ENCODE peak calls at places on chromosomes 7 and 10, in ten cellular contexts. One of them, this sample, is unnamed.

GRCh38 chr7:100575746-100576383 is 2.2 kb upstream of the SAP25 start:
- DNase-seq in H9: peak
- DNase-seq in caudate nucleus: no peak
- DNase-seq in H1: peak
- DNase-seq in WERI-Rb-1: no peak
- DNase-seq in T-cell: no peak
- DNase-seq in AG04450: no peak
- DNase-seq in activated naive CD8-positive, alpha-beta T cell treated with anti-CD3 and anti-CD28 coated beads, Interleukin-2, amount 50 U/mL, for 24 hours: no peak
- DNase-seq in HT-29: no peak
- DNase-seq in NAMALWA: no peak
- DNase-seq in this sample: no peak

GRCh38 chr10:103618575-103619423 is 125.3 kb downstream of the NEURL1 start:
- DNase-seq in H9: no peak
- DNase-seq in caudate nucleus: peak
- DNase-seq in H1: no peak
- DNase-seq in WERI-Rb-1: peak
- DNase-seq in T-cell: no peak
- DNase-seq in AG04450: no peak
- DNase-seq in activated naive CD8-positive, alpha-beta T cell treated with anti-CD3 and anti-CD28 coated beads, Interleukin-2, amount 50 U/mL, for 24 hours: no peak
- DNase-seq in HT-29: no peak
- DNase-seq in NAMALWA: no peak
- DNase-seq in this sample: no peak

GRCh38 chr7:132879579-132879978 is 202.3 kb downstream of the CHCHD3 start:
- DNase-seq in H9: no peak
- DNase-seq in caudate nucleus: no peak
- DNase-seq in H1: no peak
- DNase-seq in WERI-Rb-1: no peak
- DNase-seq in T-cell: no peak
- DNase-seq in AG04450: no peak
- DNase-seq in activated naive CD8-positive, alpha-beta T cell treated with anti-CD3 and anti-CD28 coated beads, Interleukin-2, amount 50 U/mL, for 24 hours: no peak
- DNase-seq in HT-29: no peak
- DNase-seq in NAMALWA: no peak
- DNase-seq in this sample: no peak

GRCh38 chr7:22150221-22150620 is 204.5 kb upstream of the CDCA7L start:
- DNase-seq in H9: no peak
- DNase-seq in caudate nucleus: no peak
- DNase-seq in H1: no peak
- DNase-seq in WERI-Rb-1: no peak
- DNase-seq in T-cell: no peak
- DNase-seq in AG04450: no peak
- DNase-seq in activated naive CD8-positive, alpha-beta T cell treated with anti-CD3 and anti-CD28 coated beads, Interleukin-2, amount 50 U/mL, for 24 hours: no peak
- DNase-seq in HT-29: no peak
- DNase-seq in NAMALWA: no peak
- DNase-seq in this sample: no peak

GRCh38 chr7:10106609-10107008 is 867.1 kb upstream of the PHF14 start:
- DNase-seq in H9: no peak
- DNase-seq in caudate nucleus: no peak
- DNase-seq in H1: no peak
- DNase-seq in WERI-Rb-1: no peak
- DNase-seq in T-cell: no peak
- DNase-seq in AG04450: no peak
- DNase-seq in activated naive CD8-positive, alpha-beta T cell treated with anti-CD3 and anti-CD28 coated beads, Interleukin-2, amount 50 U/mL, for 24 hours: no peak
- DNase-seq in HT-29: peak
- DNase-seq in NAMALWA: no peak
- DNase-seq in this sample: no peak

GRCh38 chr7:131100357-131101054 is 227.2 kb upstream of the MKLN1 start:
- DNase-seq in H9: no peak
- DNase-seq in caudate nucleus: no peak
- DNase-seq in H1: no peak
- DNase-seq in WERI-Rb-1: no peak
- DNase-seq in T-cell: no peak
- DNase-seq in AG04450: no peak
- DNase-seq in activated naive CD8-positive, alpha-beta T cell treated with anti-CD3 and anti-CD28 coated beads, Interleukin-2, amount 50 U/mL, for 24 hours: no peak
- DNase-seq in HT-29: no peak
- DNase-seq in NAMALWA: no peak
- DNase-seq in this sample: no peak

GRCh38 chr7:107712025-107712424 is 31.9 kb upstream of the CBLL1 start:
- DNase-seq in H9: no peak
- DNase-seq in caudate nucleus: no peak
- DNase-seq in H1: no peak
- DNase-seq in WERI-Rb-1: no peak
- DNase-seq in T-cell: no peak
- DNase-seq in AG04450: no peak
- DNase-seq in activated naive CD8-positive, alpha-beta T cell treated with anti-CD3 and anti-CD28 coated beads, Interleukin-2, amount 50 U/mL, for 24 hours: no peak
- DNase-seq in HT-29: no peak
- DNase-seq in NAMALWA: no peak
- DNase-seq in this sample: no peak

GRCh38 chr7:40704172-40704571 is 569.4 kb downstream of the SUGCT start:
- DNase-seq in H9: no peak
- DNase-seq in caudate nucleus: no peak
- DNase-seq in H1: no peak
- DNase-seq in WERI-Rb-1: peak
- DNase-seq in T-cell: no peak
- DNase-seq in AG04450: no peak
- DNase-seq in activated naive CD8-positive, alpha-beta T cell treated with anti-CD3 and anti-CD28 coated beads, Interleukin-2, amount 50 U/mL, for 24 hours: no peak
- DNase-seq in HT-29: peak
- DNase-seq in NAMALWA: peak
- DNase-seq in this sample: no peak

GRCh38 chr10:120940299-120940900 is 89.2 kb downstream of the WDR11 start:
- DNase-seq in H9: peak
- DNase-seq in caudate nucleus: no peak
- DNase-seq in H1: no peak
- DNase-seq in WERI-Rb-1: no peak
- DNase-seq in T-cell: no peak
- DNase-seq in AG04450: no peak
- DNase-seq in activated naive CD8-positive, alpha-beta T cell treated with anti-CD3 and anti-CD28 coated beads, Interleukin-2, amount 50 U/mL, for 24 hours: no peak
- DNase-seq in HT-29: no peak
- DNase-seq in NAMALWA: peak
- DNase-seq in this sample: no peak

GRCh38 chr7:119733480-119733879 is 539.5 kb upstream of the KCND2 start:
- DNase-seq in H9: no peak
- DNase-seq in caudate nucleus: no peak
- DNase-seq in H1: no peak
- DNase-seq in WERI-Rb-1: no peak
- DNase-seq in T-cell: no peak
- DNase-seq in AG04450: no peak
- DNase-seq in activated naive CD8-positive, alpha-beta T cell treated with anti-CD3 and anti-CD28 coated beads, Interleukin-2, amount 50 U/mL, for 24 hours: no peak
- DNase-seq in HT-29: no peak
- DNase-seq in NAMALWA: no peak
- DNase-seq in this sample: no peak

GRCh38 chr7:26156454-26157365 is 4.7 kb downstream of the NFE2L3 start:
- DNase-seq in H9: no peak
- DNase-seq in caudate nucleus: no peak
- DNase-seq in H1: no peak
- DNase-seq in WERI-Rb-1: no peak
- DNase-seq in T-cell: no peak
- DNase-seq in AG04450: peak
- DNase-seq in activated naive CD8-positive, alpha-beta T cell treated with anti-CD3 and anti-CD28 coated beads, Interleukin-2, amount 50 U/mL, for 24 hours: peak
- DNase-seq in HT-29: peak
- DNase-seq in NAMALWA: peak
- DNase-seq in this sample: peak

GRCh38 chr7:107854989-107855388 is 36.0 kb upstream of the DLD start:
- DNase-seq in H9: no peak
- DNase-seq in caudate nucleus: no peak
- DNase-seq in H1: no peak
- DNase-seq in WERI-Rb-1: no peak
- DNase-seq in T-cell: no peak
- DNase-seq in AG04450: no peak
- DNase-seq in activated naive CD8-positive, alpha-beta T cell treated with anti-CD3 and anti-CD28 coated beads, Interleukin-2, amount 50 U/mL, for 24 hours: no peak
- DNase-seq in HT-29: no peak
- DNase-seq in NAMALWA: no peak
- DNase-seq in this sample: no peak

GRCh38 chr7:121331048-121331447 is 2.2 kb downstream of the WNT16 start:
- DNase-seq in H9: no peak
- DNase-seq in caudate nucleus: no peak
- DNase-seq in H1: no peak
- DNase-seq in WERI-Rb-1: no peak
- DNase-seq in T-cell: no peak
- DNase-seq in AG04450: no peak
- DNase-seq in activated naive CD8-positive, alpha-beta T cell treated with anti-CD3 and anti-CD28 coated beads, Interleukin-2, amount 50 U/mL, for 24 hours: no peak
- DNase-seq in HT-29: no peak
- DNase-seq in NAMALWA: no peak
- DNase-seq in this sample: no peak

GRCh38 chr7:111089822-111090426 is 1.0 kb upstream of the LRRN3 start:
- DNase-seq in H9: no peak
- DNase-seq in caudate nucleus: no peak
- DNase-seq in H1: no peak
- DNase-seq in WERI-Rb-1: no peak
- DNase-seq in T-cell: no peak
- DNase-seq in AG04450: no peak
- DNase-seq in activated naive CD8-positive, alpha-beta T cell treated with anti-CD3 and anti-CD28 coated beads, Interleukin-2, amount 50 U/mL, for 24 hours: no peak
- DNase-seq in HT-29: peak
- DNase-seq in NAMALWA: peak
- DNase-seq in this sample: no peak

GRCh38 chr7:77327067-77327931 is 88.8 kb downstream of the GSAP start:
- DNase-seq in H9: no peak
- DNase-seq in caudate nucleus: no peak
- DNase-seq in H1: no peak
- DNase-seq in WERI-Rb-1: no peak
- DNase-seq in T-cell: no peak
- DNase-seq in AG04450: peak
- DNase-seq in activated naive CD8-positive, alpha-beta T cell treated with anti-CD3 and anti-CD28 coated beads, Interleukin-2, amount 50 U/mL, for 24 hours: no peak
- DNase-seq in HT-29: peak
- DNase-seq in NAMALWA: no peak
- DNase-seq in this sample: no peak

GRCh38 chr7:100793806-100794660 is 33.3 kb downstream of the EPHB4 start:
- DNase-seq in H9: no peak
- DNase-seq in caudate nucleus: no peak
- DNase-seq in H1: no peak
- DNase-seq in WERI-Rb-1: no peak
- DNase-seq in T-cell: no peak
- DNase-seq in AG04450: no peak
- DNase-seq in activated naive CD8-positive, alpha-beta T cell treated with anti-CD3 and anti-CD28 coated beads, Interleukin-2, amount 50 U/mL, for 24 hours: no peak
- DNase-seq in HT-29: peak
- DNase-seq in NAMALWA: no peak
- DNase-seq in this sample: no peak

GRCh38 chr7:44046321-44047061 is 2.0 kb downstream of the DBNL start:
- DNase-seq in H9: no peak
- DNase-seq in caudate nucleus: no peak
- DNase-seq in H1: no peak
- DNase-seq in WERI-Rb-1: no peak
- DNase-seq in T-cell: no peak
- DNase-seq in AG04450: no peak
- DNase-seq in activated naive CD8-positive, alpha-beta T cell treated with anti-CD3 and anti-CD28 coated beads, Interleukin-2, amount 50 U/mL, for 24 hours: no peak
- DNase-seq in HT-29: no peak
- DNase-seq in NAMALWA: peak
- DNase-seq in this sample: no peak

GRCh38 chr10:4687397-4687796 is 138.6 kb upstream of the AKR1E2 start:
- DNase-seq in H9: no peak
- DNase-seq in caudate nucleus: no peak
- DNase-seq in H1: no peak
- DNase-seq in WERI-Rb-1: no peak
- DNase-seq in T-cell: no peak
- DNase-seq in AG04450: no peak
- DNase-seq in activated naive CD8-positive, alpha-beta T cell treated with anti-CD3 and anti-CD28 coated beads, Interleukin-2, amount 50 U/mL, for 24 hours: no peak
- DNase-seq in HT-29: no peak
- DNase-seq in NAMALWA: no peak
- DNase-seq in this sample: no peak

GRCh38 chr7:37050801-37051200 is 326.5 kb upstream of the AOAH start:
- DNase-seq in H9: no peak
- DNase-seq in caudate nucleus: no peak
- DNase-seq in H1: no peak
- DNase-seq in WERI-Rb-1: no peak
- DNase-seq in T-cell: no peak
- DNase-seq in AG04450: no peak
- DNase-seq in activated naive CD8-positive, alpha-beta T cell treated with anti-CD3 and anti-CD28 coated beads, Interleukin-2, amount 50 U/mL, for 24 hours: no peak
- DNase-seq in HT-29: no peak
- DNase-seq in NAMALWA: no peak
- DNase-seq in this sample: no peak

GRCh38 chr10:50882540-50882983 is 2.9 kb downstream of the A1CF start:
- DNase-seq in H9: no peak
- DNase-seq in caudate nucleus: no peak
- DNase-seq in H1: no peak
- DNase-seq in WERI-Rb-1: no peak
- DNase-seq in T-cell: no peak
- DNase-seq in AG04450: no peak
- DNase-seq in activated naive CD8-positive, alpha-beta T cell treated with anti-CD3 and anti-CD28 coated beads, Interleukin-2, amount 50 U/mL, for 24 hours: no peak
- DNase-seq in HT-29: no peak
- DNase-seq in NAMALWA: no peak
- DNase-seq in this sample: no peak

GRCh38 chr10:90602815-90603600 is 254.8 kb downstream of the HTR7 start:
- DNase-seq in H9: no peak
- DNase-seq in caudate nucleus: no peak
- DNase-seq in H1: no peak
- DNase-seq in WERI-Rb-1: no peak
- DNase-seq in T-cell: no peak
- DNase-seq in AG04450: no peak
- DNase-seq in activated naive CD8-positive, alpha-beta T cell treated with anti-CD3 and anti-CD28 coated beads, Interleukin-2, amount 50 U/mL, for 24 hours: no peak
- DNase-seq in HT-29: no peak
- DNase-seq in NAMALWA: no peak
- DNase-seq in this sample: no peak

GRCh38 chr7:24494832-24495231 is 78.4 kb upstream of the PALS2 start:
- DNase-seq in H9: no peak
- DNase-seq in caudate nucleus: no peak
- DNase-seq in H1: no peak
- DNase-seq in WERI-Rb-1: no peak
- DNase-seq in T-cell: no peak
- DNase-seq in AG04450: no peak
- DNase-seq in activated naive CD8-positive, alpha-beta T cell treated with anti-CD3 and anti-CD28 coated beads, Interleukin-2, amount 50 U/mL, for 24 hours: no peak
- DNase-seq in HT-29: no peak
- DNase-seq in NAMALWA: no peak
- DNase-seq in this sample: no peak

GRCh38 chr7:69550991-69551390 is 47.3 kb upstream of the AUTS2 start:
- DNase-seq in H9: no peak
- DNase-seq in caudate nucleus: no peak
- DNase-seq in H1: no peak
- DNase-seq in WERI-Rb-1: no peak
- DNase-seq in T-cell: no peak
- DNase-seq in AG04450: no peak
- DNase-seq in activated naive CD8-positive, alpha-beta T cell treated with anti-CD3 and anti-CD28 coated beads, Interleukin-2, amount 50 U/mL, for 24 hours: no peak
- DNase-seq in HT-29: no peak
- DNase-seq in NAMALWA: no peak
- DNase-seq in this sample: no peak

GRCh38 chr7:151867912-151868804 is 8.8 kb downstream of the PRKAG2 start:
- DNase-seq in H9: no peak
- DNase-seq in caudate nucleus: no peak
- DNase-seq in H1: no peak
- DNase-seq in WERI-Rb-1: no peak
- DNase-seq in T-cell: no peak
- DNase-seq in AG04450: no peak
- DNase-seq in activated naive CD8-positive, alpha-beta T cell treated with anti-CD3 and anti-CD28 coated beads, Interleukin-2, amount 50 U/mL, for 24 hours: no peak
- DNase-seq in HT-29: no peak
- DNase-seq in NAMALWA: no peak
- DNase-seq in this sample: no peak

GRCh38 chr10:48653944-48654698 is 30.6 kb upstream of the WDFY4 start:
- DNase-seq in H9: no peak
- DNase-seq in caudate nucleus: no peak
- DNase-seq in H1: no peak
- DNase-seq in WERI-Rb-1: no peak
- DNase-seq in T-cell: no peak
- DNase-seq in AG04450: no peak
- DNase-seq in activated naive CD8-positive, alpha-beta T cell treated with anti-CD3 and anti-CD28 coated beads, Interleukin-2, amount 50 U/mL, for 24 hours: no peak
- DNase-seq in HT-29: no peak
- DNase-seq in NAMALWA: no peak
- DNase-seq in this sample: no peak

GRCh38 chr7:17806631-17807030 is 133.7 kb downstream of the SNX13 start:
- DNase-seq in H9: no peak
- DNase-seq in caudate nucleus: no peak
- DNase-seq in H1: no peak
- DNase-seq in WERI-Rb-1: no peak
- DNase-seq in T-cell: no peak
- DNase-seq in AG04450: no peak
- DNase-seq in activated naive CD8-positive, alpha-beta T cell treated with anti-CD3 and anti-CD28 coated beads, Interleukin-2, amount 50 U/mL, for 24 hours: no peak
- DNase-seq in HT-29: no peak
- DNase-seq in NAMALWA: no peak
- DNase-seq in this sample: no peak

GRCh38 chr7:158238616-158239289 is 348.9 kb downstream of the PTPRN2 start:
- DNase-seq in H9: no peak
- DNase-seq in caudate nucleus: no peak
- DNase-seq in H1: no peak
- DNase-seq in WERI-Rb-1: no peak
- DNase-seq in T-cell: no peak
- DNase-seq in AG04450: no peak
- DNase-seq in activated naive CD8-positive, alpha-beta T cell treated with anti-CD3 and anti-CD28 coated beads, Interleukin-2, amount 50 U/mL, for 24 hours: no peak
- DNase-seq in HT-29: no peak
- DNase-seq in NAMALWA: no peak
- DNase-seq in this sample: no peak

GRCh38 chr7:4683043-4683883 is 1.2 kb downstream of the FOXK1 start:
- DNase-seq in H9: no peak
- DNase-seq in caudate nucleus: no peak
- DNase-seq in H1: no peak
- DNase-seq in WERI-Rb-1: no peak
- DNase-seq in T-cell: peak
- DNase-seq in AG04450: no peak
- DNase-seq in activated naive CD8-positive, alpha-beta T cell treated with anti-CD3 and anti-CD28 coated beads, Interleukin-2, amount 50 U/mL, for 24 hours: peak
- DNase-seq in HT-29: peak
- DNase-seq in NAMALWA: peak
- DNase-seq in this sample: no peak